ENCODE peak calls at places on chromosomes 7 and 10, in four cellular contexts. F, B, C and D are unnamed samples.

GRCh38 chr10:7300327-7300726 is 110.5 kb downstream of the SFMBT2 start:
- DNase-seq in B (no peak), C (peak), F (no peak), D (no peak)

GRCh38 chr10:90847436-90847835 is 10.4 kb downstream of the HTR7 start:
- DNase-seq in F (no peak), C (no peak), B (peak), D (no peak)

GRCh38 chr7:36792421-36792820 is 68.1 kb upstream of the AOAH start:
- DNase-seq in C (no peak), F (no peak), B (no peak), D (no peak)

GRCh38 chr10:115141254-115141653 is 48.1 kb downstream of the ATRNL1 start:
- DNase-seq in F (no peak), B (no peak), C (peak), D (no peak)

GRCh38 chr7:22565315-22565811 is 65.4 kb upstream of the STEAP1B start:
- DNase-seq in C (peak), F (no peak), B (no peak), D (no peak)

GRCh38 chr10:22552888-22553378 is 161.4 kb downstream of the PIP4K2A start:
- DNase-seq in C (no peak), B (no peak), F (no peak), D (no peak)

GRCh38 chr7:4706384-4707032 is 24.4 kb downstream of the FOXK1 start:
- DNase-seq in F (peak), B (no peak), C (peak), D (no peak)

GRCh38 chr7:14934831-14935230 is 32.3 kb upstream of the DGKB start:
- DNase-seq in B (no peak), C (no peak), F (no peak), D (no peak)

GRCh38 chr7:101563933-101564777 is 64.9 kb downstream of the MYL10 start:
- DNase-seq in F (peak), B (no peak), C (no peak), D (no peak)

GRCh38 chr10:56178210-56178609 is 182.8 kb downstream of the ZWINT start:
- DNase-seq in C (no peak), B (no peak), F (no peak), D (no peak)

GRCh38 chr10:89518876-89519842 is 16.2 kb downstream of the SLC16A12 start:
- DNase-seq in C (no peak), F (no peak), B (no peak), D (no peak)

GRCh38 chr7:107913846-107914245 is 22.9 kb downstream of the DLD start:
- DNase-seq in B (no peak), F (no peak), C (no peak), D (no peak)

GRCh38 chr7:43877968-43878864 is 8.9 kb upstream of the MRPS24 start:
- DNase-seq in B (no peak), C (no peak), F (no peak), D (no peak)

GRCh38 chr10:60955957-60956425 is 12.0 kb upstream of the RHOBTB1 start:
- DNase-seq in C (peak), F (no peak), B (no peak), D (no peak)

GRCh38 chr10:103910442-103911000 is 7.5 kb downstream of the STN1 start:
- DNase-seq in B (no peak), C (no peak), F (no peak), D (no peak)

GRCh38 chr10:115936926-115937755 is 335.9 kb downstream of the GFRA1 start:
- DNase-seq in B (no peak), F (no peak), C (peak), D (no peak)

GRCh38 chr10:95333997-95334792 is 43.4 kb upstream of the PDLIM1 start:
- DNase-seq in F (no peak), B (no peak), C (no peak), D (no peak)

GRCh38 chr10:110491346-110491745 is 6.4 kb upstream of the DUSP5 start:
- DNase-seq in F (no peak), B (no peak), C (no peak), D (no peak)